ENCODE peak calls at places on chromosomes 3 and 15, in six cellular contexts. F, T, D, E, Q and J are unnamed samples.

GRCh38 chr3:160950954-160951353 is 154.2 kb downstream of the B3GALNT1 start:
- DNase-seq in F (no peak), Q (no peak), D (no peak), E (no peak), T (no peak), J (no peak)

GRCh38 chr15:22942877-22943276 is 37.3 kb downstream of the CYFIP1 start:
- DNase-seq in F (no peak), T (no peak), Q (no peak), E (no peak), D (no peak), J (no peak)

GRCh38 chr3:184764176-184764575 is 47.8 kb upstream of the VPS8 start:
- DNase-seq in T (no peak), E (no peak), D (no peak), Q (no peak), F (no peak), J (no peak)

GRCh38 chr3:42668403-42668740 is 14.9 kb downstream of the ZBTB47 start:
- DNase-seq in D (no peak), Q (no peak), F (peak), T (no peak), E (no peak), J (peak)

GRCh38 chr3:70972855-70973254 is 610.7 kb downstream of the FOXP1 start:
- DNase-seq in D (no peak), F (no peak), E (no peak), T (no peak), Q (no peak), J (no peak)

GRCh38 chr3:194212869-194213320 is 76.9 kb downstream of the HES1 start:
- DNase-seq in E (no peak), D (no peak), Q (no peak), T (no peak), F (no peak), J (no peak)

GRCh38 chr3:47847256-47847655 is 44.3 kb downstream of the DHX30 start:
- DNase-seq in F (no peak), D (no peak), T (no peak), E (no peak), Q (no peak), J (no peak)

GRCh38 chr3:13072239-13073041 is 789 bp downstream of the IQSEC1 start:
- DNase-seq in D (no peak), F (no peak), T (peak), E (peak), Q (no peak), J (peak)

GRCh38 chr3:64049136-64049535 is 25.8 kb upstream of the PSMD6 start:
- DNase-seq in E (no peak), D (no peak), F (no peak), Q (peak), T (no peak), J (no peak)

GRCh38 chr3:13147344-13147743 is 74.1 kb upstream of the IQSEC1 start:
- DNase-seq in E (no peak), D (no peak), F (no peak), Q (no peak), T (no peak), J (no peak)

GRCh38 chr3:4984511-4984864 is 5.3 kb downstream of the BHLHE40 start:
- DNase-seq in T (no peak), Q (peak), D (no peak), E (no peak), F (no peak), J (no peak)

GRCh38 chr15:27864076-27864475 is 235.0 kb downstream of the OCA2 start:
- DNase-seq in D (no peak), F (no peak), E (no peak), T (no peak), Q (no peak), J (no peak)

GRCh38 chr3:123331006-123331405 is 117.9 kb downstream of the ADCY5 start:
- DNase-seq in Q (no peak), E (no peak), D (no peak), T (no peak), F (peak), J (no peak)

GRCh38 chr15:57920916-57921315 is 144.6 kb downstream of the ALDH1A2 start:
- DNase-seq in T (no peak), F (no peak), D (no peak), Q (no peak), E (no peak), J (no peak)

GRCh38 chr3:55180936-55181535 is 253.2 kb upstream of the LRTM1 start:
- DNase-seq in F (no peak), Q (peak), E (peak), D (no peak), T (no peak), J (no peak)

DNA sequence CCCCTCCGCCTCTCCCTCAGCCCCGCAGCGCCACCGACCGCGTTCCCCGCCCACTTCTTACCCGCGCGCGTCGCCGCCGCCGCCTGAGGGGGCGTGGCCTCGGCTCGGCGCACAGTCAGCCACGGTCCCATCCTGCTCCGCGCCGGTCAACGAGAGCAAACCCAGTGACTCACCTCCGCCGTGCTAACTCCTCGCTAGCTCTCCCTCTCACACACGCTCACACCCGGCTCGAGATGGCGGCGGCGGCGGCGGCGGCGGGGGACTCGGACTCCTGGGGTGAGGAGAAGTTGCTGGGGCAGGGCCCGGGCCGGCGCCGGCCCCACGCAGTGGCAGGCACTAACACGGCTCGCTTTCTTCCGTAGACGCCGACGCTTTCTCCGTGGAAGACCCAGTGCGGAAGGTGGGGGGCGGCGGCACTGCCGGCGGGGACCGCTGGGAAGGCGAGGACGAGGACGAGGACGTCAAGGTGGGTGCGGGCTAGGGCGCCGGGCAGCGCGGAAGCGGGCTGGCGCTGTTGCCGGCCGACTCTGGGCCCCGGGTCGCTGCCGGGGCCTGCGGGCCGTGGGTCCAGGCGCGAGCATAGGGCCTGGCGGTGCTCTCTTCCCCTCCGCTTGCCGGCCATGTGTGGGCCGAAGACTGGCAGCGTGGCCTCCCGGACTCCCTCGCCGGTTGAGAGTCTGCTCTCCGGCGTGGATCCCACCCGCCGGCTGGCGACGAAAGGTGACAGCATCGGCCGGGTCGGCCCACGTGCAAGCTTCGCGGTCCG is at the start of gene EIF3J:
- DNase-seq in F (peak), E (peak), Q (peak), T (peak), D (peak), J (peak)
- TF ChIP-seq POLR2A in F (peak), E (peak), Q (peak), T (peak), D (peak), J (peak)

DNA sequence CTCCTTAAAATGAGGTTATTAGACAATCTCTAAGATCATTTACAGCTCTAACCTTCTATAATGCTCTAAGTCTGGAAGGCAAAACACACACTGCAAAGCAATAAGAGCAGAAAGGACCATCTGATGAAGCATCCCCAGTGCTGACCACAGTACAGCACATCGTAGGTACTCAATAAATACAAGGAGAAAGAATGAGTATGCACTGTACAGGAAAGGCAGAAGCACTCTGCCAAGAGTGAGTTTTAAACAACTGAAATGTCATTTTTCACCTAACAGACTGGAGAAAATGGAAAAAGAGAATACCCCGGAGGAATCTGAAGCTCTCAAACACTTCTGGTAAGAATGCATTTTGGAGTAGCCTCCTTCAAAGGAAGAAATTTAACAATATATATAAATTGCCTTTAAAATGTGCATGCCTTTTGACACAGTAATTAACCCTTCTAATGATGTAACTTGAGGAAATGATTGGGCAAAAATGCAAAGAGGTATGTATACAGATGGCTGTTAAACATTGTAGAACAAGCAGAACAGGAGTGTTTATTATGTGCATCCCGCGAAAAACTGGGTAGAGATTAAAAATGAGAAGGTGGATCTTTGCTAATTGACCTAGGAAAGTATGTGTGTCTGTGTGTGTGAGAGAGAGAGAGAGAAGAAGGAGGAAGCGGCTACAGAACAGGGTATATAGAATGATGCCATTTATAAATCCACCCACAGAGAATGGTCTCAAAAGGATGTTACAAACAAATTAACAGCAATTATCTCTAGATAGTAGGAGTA is 8.0 kb upstream of the OXTR start:
- DNase-seq in F (no peak), E (no peak), D (no peak), Q (no peak), T (no peak), J (no peak)
- H3K27ac ChIP-seq in F (no peak), E (no peak), D (no peak), Q (no peak), T (no peak), J (no peak)

GRCh38 chr3:174440350-174440716 is 418.8 kb upstream of the NAALADL2 start:
- DNase-seq in D (no peak), E (no peak), F (peak), Q (no peak), T (peak), J (no peak)

GRCh38 chr3:174441588-174442316 is 417.4 kb upstream of the NAALADL2 start:
- DNase-seq in Q (no peak), E (no peak), D (no peak), F (no peak), T (no peak), J (no peak)

GRCh38 chr3:174439621-174440349 is 419.3 kb upstream of the NAALADL2 start:
- DNase-seq in D (no peak), E (no peak), T (peak), F (no peak), Q (peak), J (peak)

GRCh38 chr3:174442317-174442682 is 416.8 kb upstream of the NAALADL2 start:
- DNase-seq in F (no peak), E (no peak), D (no peak), T (no peak), Q (no peak), J (no peak)

GRCh38 chr3:174440741-174441587 is 418.2 kb upstream of the NAALADL2 start:
- DNase-seq in F (peak), T (peak), D (peak), E (peak), Q (peak), J (peak)
- TF ChIP-seq POLR2A in F (peak), T (peak), D (no peak), E (peak), Q (no peak), J (no peak)

GRCh38 chr3:58536501-58537411 is at the start of gene ACOX2:
- DNase-seq in T (peak), D (no peak), F (peak), E (peak), Q (no peak), J (peak)

GRCh38 chr3:58539636-58540035 is 2.6 kb upstream of the ACOX2 start:
- DNase-seq in Q (no peak), D (no peak), E (no peak), F (no peak), T (no peak), J (no peak)

GRCh38 chr3:58535531-58536500 is 1.2 kb downstream of the ACOX2 start:
- DNase-seq in Q (peak), E (peak), D (no peak), T (peak), F (no peak), J (peak)

GRCh38 chr3:58540176-58540863 is 3.3 kb upstream of the ACOX2 start:
- DNase-seq in D (no peak), F (no peak), T (no peak), Q (no peak), E (peak), J (no peak)

GRCh38 chr3:58537412-58538301 is 667 bp upstream of the ACOX2 start:
- DNase-seq in T (no peak), D (no peak), Q (no peak), F (no peak), E (no peak), J (peak)
- H3K27ac ChIP-seq in T (peak), D (peak), Q (peak), F (peak), E (peak), J (peak)

DNA sequence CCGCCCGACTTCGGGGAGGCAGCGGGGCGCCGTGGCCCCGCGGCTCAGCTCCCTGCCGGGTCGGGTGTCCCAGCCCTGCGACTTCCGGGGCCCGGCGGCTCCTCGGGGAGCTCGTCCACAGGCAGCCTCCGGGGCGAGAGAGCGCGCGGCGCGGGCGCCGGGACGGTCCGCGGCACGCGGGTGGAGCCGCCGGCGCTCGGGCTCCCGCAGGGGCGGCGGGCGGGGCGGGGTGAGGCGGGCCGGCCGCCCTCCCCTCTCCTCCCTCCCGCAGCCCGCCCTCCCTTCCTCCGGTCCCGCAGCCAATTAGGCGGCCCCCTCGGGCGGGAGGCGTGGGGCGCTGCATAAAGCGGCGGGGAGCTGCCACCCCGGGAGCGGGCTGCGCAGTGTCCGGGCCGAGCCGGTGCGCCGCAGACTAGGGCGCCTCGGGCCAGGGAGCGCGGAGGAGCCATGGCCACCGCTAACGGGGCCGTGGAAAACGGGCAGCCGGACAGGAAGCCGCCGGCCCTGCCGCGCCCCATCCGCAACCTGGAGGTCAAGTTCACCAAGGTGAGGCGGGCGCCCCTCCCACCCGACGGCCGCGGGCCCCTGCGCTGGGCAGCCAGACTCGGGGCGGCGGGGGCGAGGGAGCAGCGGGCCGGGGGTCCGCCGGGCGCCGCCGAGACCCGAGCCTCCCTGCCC is at the start of gene ALDH1A3:
- DNase-seq in T (peak), F (peak), Q (peak), D (no peak), E (peak), J (no peak)
- TF ChIP-seq POLR2A in T (peak), F (no peak), Q (peak), D (peak), E (no peak), J (no peak)

GRCh38 chr15:95292790-95293450 is 1037.6 kb upstream of the NR2F2 start:
- DNase-seq in Q (no peak), E (no peak), D (no peak), F (no peak), T (no peak), J (peak)
- H3K27ac ChIP-seq in Q (no peak), E (no peak), D (no peak), F (peak), T (no peak), J (no peak)

GRCh38 chr15:64893481-64894394 is 18.0 kb upstream of the ANKDD1A start:
- DNase-seq in Q (peak), F (peak), T (peak), D (peak), E (peak), J (peak)
- TF ChIP-seq POLR2A in Q (no peak), F (peak), T (peak), D (peak), E (peak), J (no peak)